ENCODE peak calls at places on chromosome 15, in eight cellular contexts. One of them, this sample, is unnamed.

GRCh38 chr15:45732544-45733130 is 97.8 kb downstream of the SQOR start:
- DNase-seq in fibroblast of lung: no peak
- DNase-seq in IMR-90: no peak
- DNase-seq in upper lobe of right lung: no peak
- DNase-seq in PC-3: no peak
- DNase-seq in HCT116: no peak
- DNase-seq in tibial nerve: no peak
- DNase-seq in AG04450: no peak
- DNase-seq in this sample: no peak

GRCh38 chr15:27418729-27419128 is 447.7 kb downstream of the GABRG3 start:
- DNase-seq in AG04450: no peak
- DNase-seq in upper lobe of right lung: no peak
- DNase-seq in fibroblast of lung: no peak
- DNase-seq in PC-3: no peak
- DNase-seq in HCT116: no peak
- DNase-seq in IMR-90: no peak
- DNase-seq in tibial nerve: no peak
- DNase-seq in this sample: no peak

GRCh38 chr15:50909044-50909342 is 510 bp downstream of the AP4E1 start:
- DNase-seq in IMR-90: no peak
- DNase-seq in upper lobe of right lung: no peak
- DNase-seq in tibial nerve: no peak
- DNase-seq in PC-3: peak; percentile 2
- DNase-seq in fibroblast of lung: no peak
- DNase-seq in AG04450: no peak
- DNase-seq in HCT116: no peak
- DNase-seq in this sample: no peak

GRCh38 chr15:75031773-75032302 is 8.4 kb downstream of the PPCDC start:
- DNase-seq in upper lobe of right lung: no peak
- DNase-seq in fibroblast of lung: no peak
- DNase-seq in tibial nerve: no peak
- DNase-seq in HCT116: no peak
- DNase-seq in IMR-90: no peak
- DNase-seq in AG04450: no peak
- DNase-seq in PC-3: no peak
- DNase-seq in this sample: no peak

GRCh38 chr15:68783226-68784054 is 37.3 kb downstream of the ANP32A start:
- DNase-seq in tibial nerve: no peak
- DNase-seq in HCT116: peak; percentile 8
- DNase-seq in upper lobe of right lung: peak; percentile 81
- DNase-seq in PC-3: peak; percentile 49
- DNase-seq in fibroblast of lung: no peak
- DNase-seq in AG04450: no peak
- DNase-seq in IMR-90: no peak
- DNase-seq in this sample: no peak

GRCh38 chr15:37037256-37037655 is 63.1 kb downstream of the MEIS2 start:
- DNase-seq in tibial nerve: no peak
- DNase-seq in AG04450: no peak
- DNase-seq in HCT116: no peak
- DNase-seq in IMR-90: no peak
- DNase-seq in upper lobe of right lung: no peak
- DNase-seq in PC-3: no peak
- DNase-seq in fibroblast of lung: no peak
- DNase-seq in this sample: no peak

GRCh38 chr15:70752142-70752754 is 11.1 kb downstream of the UACA start:
- DNase-seq in tibial nerve: peak; percentile 71
- DNase-seq in IMR-90: no peak
- DNase-seq in HCT116: no peak
- DNase-seq in upper lobe of right lung: no peak
- DNase-seq in PC-3: no peak
- DNase-seq in AG04450: no peak
- DNase-seq in fibroblast of lung: peak; percentile 41
- DNase-seq in this sample: no peak

GRCh38 chr15:32709295-32710033 is 8.3 kb upstream of the GREM1 start:
- DNase-seq in upper lobe of right lung: no peak
- DNase-seq in PC-3: no peak
- DNase-seq in HCT116: no peak
- DNase-seq in AG04450: peak; percentile 60
- DNase-seq in IMR-90: peak; percentile 86
- DNase-seq in fibroblast of lung: peak; percentile 42
- DNase-seq in tibial nerve: no peak
- DNase-seq in this sample: no peak

GRCh38 chr15:31606942-31607497 is 280.4 kb downstream of the KLF13 start:
- DNase-seq in fibroblast of lung: peak; percentile 34
- DNase-seq in upper lobe of right lung: no peak
- DNase-seq in IMR-90: peak; percentile 57
- DNase-seq in HCT116: no peak
- DNase-seq in tibial nerve: no peak
- DNase-seq in AG04450: no peak
- DNase-seq in PC-3: no peak
- DNase-seq in this sample: no peak

GRCh38 chr15:60674704-60675405 is 195.9 kb upstream of the ICE2 start:
- DNase-seq in IMR-90: peak; percentile 46
- DNase-seq in PC-3: no peak
- DNase-seq in tibial nerve: no peak
- DNase-seq in AG04450: no peak
- DNase-seq in HCT116: no peak
- DNase-seq in fibroblast of lung: peak; percentile 32
- DNase-seq in upper lobe of right lung: no peak
- DNase-seq in this sample: no peak

GRCh38 chr15:75436861-75437260 is 14.6 kb downstream of the SIN3A start:
- DNase-seq in fibroblast of lung: no peak
- DNase-seq in tibial nerve: no peak
- DNase-seq in AG04450: no peak
- DNase-seq in upper lobe of right lung: no peak
- DNase-seq in IMR-90: no peak
- DNase-seq in PC-3: no peak
- DNase-seq in HCT116: no peak
- DNase-seq in this sample: no peak

GRCh38 chr15:96888764-96889163 is 558.3 kb downstream of the NR2F2 start:
- DNase-seq in IMR-90: no peak
- DNase-seq in PC-3: no peak
- DNase-seq in HCT116: no peak
- DNase-seq in AG04450: no peak
- DNase-seq in fibroblast of lung: peak; percentile 56
- DNase-seq in tibial nerve: no peak
- DNase-seq in upper lobe of right lung: no peak
- DNase-seq in this sample: no peak

GRCh38 chr15:67178569-67179210 is 75.8 kb downstream of the AAGAB start:
- DNase-seq in tibial nerve: no peak
- DNase-seq in HCT116: no peak
- DNase-seq in AG04450: peak; percentile 97
- DNase-seq in upper lobe of right lung: no peak
- DNase-seq in fibroblast of lung: peak; percentile 98
- DNase-seq in PC-3: peak; percentile 79
- DNase-seq in IMR-90: peak; percentile 99
- DNase-seq in this sample: peak; percentile 95

GRCh38 chr15:62103431-62103830 is 36.7 kb downstream of the C2CD4A start:
- DNase-seq in upper lobe of right lung: no peak
- DNase-seq in PC-3: no peak
- DNase-seq in fibroblast of lung: no peak
- DNase-seq in HCT116: no peak
- DNase-seq in AG04450: no peak
- DNase-seq in IMR-90: no peak
- DNase-seq in tibial nerve: no peak
- DNase-seq in this sample: no peak

GRCh38 chr15:63059573-63060216 is 17.1 kb downstream of the TPM1 start:
- DNase-seq in IMR-90: no peak
- DNase-seq in fibroblast of lung: peak; percentile 85
- DNase-seq in PC-3: no peak
- DNase-seq in HCT116: no peak
- DNase-seq in tibial nerve: no peak
- DNase-seq in AG04450: no peak
- DNase-seq in upper lobe of right lung: no peak
- DNase-seq in this sample: no peak

GRCh38 chr15:77496710-77497107 is 76.0 kb downstream of the HMG20A start:
- DNase-seq in HCT116: peak; percentile 26
- DNase-seq in PC-3: peak; percentile 76
- DNase-seq in upper lobe of right lung: peak; percentile 91
- DNase-seq in AG04450: peak; percentile 95
- DNase-seq in tibial nerve: peak; percentile 94
- DNase-seq in fibroblast of lung: peak; percentile 96
- DNase-seq in IMR-90: peak; percentile 97
- DNase-seq in this sample: peak; percentile 97
- H3K4me3 ChIP-seq in HCT116: no peak overlapping the region
- H3K4me3 ChIP-seq in PC-3: peak overlapping the region; percentile 32
- H3K4me3 ChIP-seq in upper lobe of right lung: peak overlapping the region; percentile 6
- H3K4me3 ChIP-seq in AG04450: peak overlapping the region; percentile 39
- H3K4me3 ChIP-seq in tibial nerve: no peak overlapping the region
- H3K4me3 ChIP-seq in fibroblast of lung: peak overlapping the region; percentile 32
- H3K4me3 ChIP-seq in IMR-90: no peak overlapping the region
- H3K4me3 ChIP-seq in this sample: no peak overlapping the region

GRCh38 chr15:88028024-88028423 is 228.5 kb downstream of the NTRK3 start:
- DNase-seq in IMR-90: no peak
- DNase-seq in PC-3: no peak
- DNase-seq in tibial nerve: no peak
- DNase-seq in upper lobe of right lung: no peak
- DNase-seq in fibroblast of lung: no peak
- DNase-seq in HCT116: no peak
- DNase-seq in AG04450: no peak
- DNase-seq in this sample: no peak
- TF ChIP-seq CTCF in IMR-90: no peak
- TF ChIP-seq CTCF in PC-3: no peak
- TF ChIP-seq CTCF in tibial nerve: no peak
- TF ChIP-seq CTCF in upper lobe of right lung: peak; percentile 7
- TF ChIP-seq CTCF in fibroblast of lung: no peak
- TF ChIP-seq CTCF in HCT116: no peak
- TF ChIP-seq CTCF in AG04450: no peak
- TF ChIP-seq CTCF in this sample: no peak

DNA sequence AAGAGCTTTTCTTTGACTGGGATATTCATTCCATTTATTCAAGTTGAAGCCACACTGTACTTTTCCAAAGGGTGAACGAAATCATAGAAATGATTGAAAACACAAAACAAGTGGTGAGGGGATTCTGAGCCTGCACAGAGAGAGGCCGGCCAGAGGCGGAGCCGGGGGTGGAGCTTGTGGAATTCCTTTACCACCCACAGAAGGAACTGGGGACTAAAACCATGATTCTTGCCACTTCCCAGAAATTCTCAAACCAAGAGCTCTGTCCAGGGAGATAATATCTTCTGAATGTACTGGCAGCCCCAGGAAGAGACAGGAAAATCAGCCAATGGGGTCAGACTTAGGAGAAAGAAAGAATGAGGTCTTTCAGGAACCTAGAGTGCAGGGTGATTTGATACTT is 20.8 kb downstream of the FBN1 start:
- DNase-seq in upper lobe of right lung: no peak
- DNase-seq in AG04450: no peak
- DNase-seq in HCT116: no peak
- DNase-seq in PC-3: no peak
- DNase-seq in fibroblast of lung: no peak
- DNase-seq in tibial nerve: no peak
- DNase-seq in IMR-90: no peak
- DNase-seq in this sample: no peak
- H3K4me3 ChIP-seq in upper lobe of right lung: no peak overlapping the region
- H3K4me3 ChIP-seq in AG04450: no peak overlapping the region
- H3K4me3 ChIP-seq in HCT116: no peak overlapping the region
- H3K4me3 ChIP-seq in PC-3: no peak overlapping the region
- H3K4me3 ChIP-seq in fibroblast of lung: no peak overlapping the region
- H3K4me3 ChIP-seq in tibial nerve: no peak overlapping the region
- H3K4me3 ChIP-seq in IMR-90: no peak overlapping the region
- H3K4me3 ChIP-seq in this sample: no peak overlapping the region

GRCh38 chr15:73564255-73564654 is 68.9 kb downstream of the NPTN start:
- DNase-seq in HCT116: peak; percentile 43
- DNase-seq in fibroblast of lung: peak; percentile 22
- DNase-seq in tibial nerve: no peak
- DNase-seq in IMR-90: peak; percentile 47
- DNase-seq in AG04450: no peak
- DNase-seq in upper lobe of right lung: no peak
- DNase-seq in PC-3: peak; percentile 79
- DNase-seq in this sample: no peak
- TF ChIP-seq CTCF in HCT116: no peak
- TF ChIP-seq CTCF in fibroblast of lung: peak; percentile 16
- TF ChIP-seq CTCF in tibial nerve: no peak
- TF ChIP-seq CTCF in IMR-90: peak; percentile 31
- TF ChIP-seq CTCF in AG04450: peak; percentile 43
- TF ChIP-seq CTCF in upper lobe of right lung: no peak
- TF ChIP-seq CTCF in PC-3: peak; percentile 48
- TF ChIP-seq CTCF in this sample: peak; percentile 29

This sample was measured in AG09309.